ENCODE peak calls at places on chromosomes 4 and X, in nine cellular contexts. B is WTC11, F is stomach, Y is epithelial cell of proximal tubule, S is omental fat pad, C is esophagus muscularis mucosa, I is upper lobe of right lung, Q is AG09319, A is SK-N-SH. P is an unnamed sample.

GRCh38 chrX:72132456-72132855 is 741 bp upstream of the RTL5 start:
- DNase-seq in Q (no peak), C (no peak), Y (no peak), A (peak; percentile 33), I (no peak), F (no peak), S (no peak), B (no peak), P (no peak)

GRCh38 chrX:23341452-23341851 is 6.8 kb downstream of the PTCHD1 start:
- DNase-seq in I (no peak), S (no peak), F (no peak), C (no peak), Y (no peak), B (no peak), A (no peak), Q (no peak), P (no peak)

GRCh38 chr4:1715002-1715761 is 3.1 kb upstream of the SLBP start:
- DNase-seq in A (no peak), S (no peak), Q (no peak), F (no peak), I (peak; percentile 60), C (no peak), Y (no peak), B (no peak), P (no peak)

GRCh38 chr4:145760176-145760575 is 80.2 kb downstream of the C4orf51 start:
- DNase-seq in S (no peak), I (no peak), B (no peak), Y (no peak), A (no peak), F (no peak), Q (no peak), C (peak; percentile 55), P (no peak)

GRCh38 chr4:151325320-151326246 is at the start of gene SH3D19:
- DNase-seq in F (peak; percentile 75), Y (no peak), B (peak; percentile 58), A (peak; percentile 88), I (peak; percentile 87), C (peak; percentile 93), S (no peak), Q (peak; percentile 20), P (peak; percentile 57)

GRCh38 chr4:39169426-39169825 is 12.9 kb upstream of the WDR19 start:
- DNase-seq in C (no peak), B (no peak), Q (no peak), F (no peak), S (no peak), I (no peak), Y (no peak), A (no peak), P (no peak)

GRCh38 chrX:22196151-22196550 is 76.6 kb upstream of the CBLL2 start:
- DNase-seq in F (no peak), Q (no peak), S (no peak), C (no peak), Y (no peak), I (no peak), B (no peak), A (no peak), P (no peak)

GRCh38 chr4:6932475-6932874 is 22.8 kb downstream of the TBC1D14 start:
- DNase-seq in S (no peak), B (no peak), C (no peak), Q (no peak), I (no peak), A (no peak), Y (no peak), F (no peak), P (no peak)

GRCh38 chr4:74659576-74660411 is 134.5 kb downstream of the BTC start:
- DNase-seq in B (no peak), F (no peak), Q (peak; percentile 95), A (no peak), Y (peak; percentile 100), S (no peak), I (no peak), C (no peak), P (no peak)

GRCh38 chrX:41435708-41436107 is 11.4 kb upstream of the NYX start:
- DNase-seq in F (no peak), C (no peak), I (no peak), Q (no peak), A (no peak), Y (no peak), S (no peak), B (no peak), P (no peak)

GRCh38 chrX:19381326-19381725 is 37.6 kb downstream of the PDHA1 start:
- DNase-seq in A (no peak), S (no peak), F (peak; percentile 23), Y (no peak), C (no peak), Q (no peak), B (no peak), I (no peak), P (no peak)

GRCh38 chrX:19373034-19373891 is 29.5 kb downstream of the PDHA1 start:
- DNase-seq in S (no peak), F (no peak), A (no peak), I (no peak), C (no peak), Y (no peak), B (peak; percentile 35), Q (no peak), P (peak; percentile 15)

GRCh38 chrX:19375546-19375945 is 31.8 kb downstream of the PDHA1 start:
- DNase-seq in I (no peak), Y (no peak), S (no peak), B (no peak), Q (no peak), A (no peak), C (no peak), F (no peak), P (no peak)

GRCh38 chrX:19382500-19383145 is 38.9 kb downstream of the PDHA1 start:
- DNase-seq in Q (no peak), I (peak; percentile 72), S (no peak), C (no peak), Y (no peak), B (peak; percentile 77), F (peak; percentile 56), A (peak; percentile 38), P (peak; percentile 75)

GRCh38 chrX:19377799-19378198 is 34.1 kb downstream of the PDHA1 start:
- DNase-seq in C (no peak), F (no peak), Y (no peak), I (no peak), A (no peak), Q (no peak), B (no peak), S (no peak), P (no peak)
- TF ChIP-seq CTCF in C (no peak), F (no peak), Y (no peak), I (no peak), A (no peak), Q (no peak), B (no peak), S (no peak), P (no peak)

GRCh38 chr4:76718806-76719205 is 179.1 kb downstream of the SOWAHB start:
- DNase-seq in F (no peak), A (no peak), C (no peak), S (no peak), I (no peak), B (no peak), Q (no peak), Y (no peak), P (no peak)
- TF ChIP-seq CTCF in F (no peak), A (no peak), C (peak; percentile 14), S (no peak), I (no peak), B (no peak), Q (no peak), Y (peak; percentile 8), P (no peak)

GRCh38 chr4:40502220-40502619 is 127.4 kb downstream of the RBM47 start:
- DNase-seq in Q (no peak), Y (no peak), F (no peak), S (no peak), C (no peak), B (no peak), A (no peak), I (no peak), P (no peak)

GRCh38 chr4:40500781-40501180 is 128.9 kb downstream of the RBM47 start:
- DNase-seq in F (no peak), I (no peak), S (no peak), C (no peak), B (no peak), Q (no peak), A (no peak), Y (no peak), P (no peak)

GRCh38 chr4:40506066-40506465 is 123.6 kb downstream of the RBM47 start:
- DNase-seq in S (no peak), Y (no peak), Q (no peak), C (no peak), A (no peak), I (no peak), F (no peak), B (no peak), P (no peak)

GRCh38 chr4:40506492-40506891 is 123.2 kb downstream of the RBM47 start:
- DNase-seq in I (no peak), Y (no peak), S (no peak), A (no peak), Q (no peak), F (no peak), C (no peak), B (no peak), P (no peak)

DNA sequence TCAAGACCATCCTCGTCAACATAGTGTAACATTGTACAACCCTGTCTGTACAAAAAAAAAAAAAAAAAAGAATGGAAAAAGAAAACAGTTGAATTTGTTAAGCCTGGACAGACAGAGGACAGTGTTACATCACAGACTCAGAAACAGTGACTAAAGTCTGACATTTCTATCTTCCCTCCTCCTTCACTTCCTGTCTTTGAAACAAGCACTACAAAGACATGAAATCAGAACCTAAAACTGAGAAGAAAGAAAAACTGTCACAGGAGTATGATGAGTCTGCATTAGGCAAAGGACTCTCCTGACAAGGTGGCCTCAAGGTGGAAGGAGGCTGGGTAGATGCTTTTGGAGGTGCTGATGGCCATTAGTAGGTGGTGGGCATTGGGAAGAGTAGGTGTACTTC is 126.7 kb downstream of the RBM47 start:
- DNase-seq in F (no peak), Y (no peak), C (no peak), Q (no peak), A (no peak), S (no peak), B (no peak), I (no peak), P (no peak)
- TF ChIP-seq CTCF in F (no peak), Y (no peak), C (no peak), Q (no peak), A (no peak), S (no peak), B (no peak), I (no peak), P (no peak)

GRCh38 chr4:140637836-140638235 is 69.1 kb upstream of the UCP1 start:
- DNase-seq in Q (no peak), Y (no peak), S (no peak), I (no peak), B (peak; percentile 45), C (no peak), F (no peak), A (peak; percentile 69), P (no peak)
- TF ChIP-seq CTCF in Q (peak; percentile 33), Y (peak; percentile 66), S (no peak), I (peak; percentile 54), B (peak; percentile 23), C (peak; percentile 51), F (peak; percentile 24), A (peak; percentile 57), P (peak; percentile 36)

P was measured in glutamatergic neuron.